ENCODE peak calls at places on chromosomes 2 and 18, in five cellular contexts. C is HepG2, R is prostate gland, P is HCT116, A is K562. Q is an unnamed sample.

GRCh38 chr2:161965994-161966393 is 108.0 kb downstream of the DPP4 start:
- DNase-seq in C (no peak), R (no peak), P (no peak), A (no peak), Q (no peak)

GRCh38 chr2:3180082-3180908 is 197.3 kb downstream of the EIPR1 start:
- DNase-seq in C (no peak), R (no peak), P (no peak), A (no peak), Q (no peak)

GRCh38 chr2:46887028-46887885 is 28.3 kb downstream of the MCFD2 start:
- DNase-seq in C (no peak), R (no peak), P (no peak), A (no peak), Q (no peak)

GRCh38 chr2:100577777-100578176 is 15.0 kb downstream of the PDCL3 start:
- DNase-seq in C (no peak), R (no peak), P (peak), A (peak), Q (no peak)

GRCh38 chr2:9547272-9547991 is 8.2 kb downstream of the ADAM17 start:
- DNase-seq in C (no peak), R (no peak), P (no peak), A (no peak), Q (no peak)

GRCh38 chr2:101837354-101837753 is 139.8 kb downstream of the MAP4K4 start:
- DNase-seq in C (no peak), R (no peak), P (no peak), A (no peak), Q (no peak)

GRCh38 chr2:190882831-190883582 is 2.4 kb downstream of the GLS start:
- DNase-seq in C (no peak), R (no peak), P (no peak), A (no peak), Q (no peak)

GRCh38 chr2:218645126-218645525 is 14.3 kb downstream of the ZNF142 start:
- DNase-seq in C (no peak), R (no peak), P (no peak), A (no peak), Q (no peak)

GRCh38 chr2:237474511-237474911 is 12.5 kb upstream of the MLPH start:
- DNase-seq in C (no peak), R (no peak), P (no peak), A (no peak), Q (no peak)

GRCh38 chr18:70289351-70290330 is 796 bp downstream of the SOCS6 start:
- DNase-seq in C (no peak), R (peak), P (no peak), A (peak), Q (peak)

GRCh38 chr2:222436040-222436413 is 11.7 kb downstream of the SGPP2 start:
- DNase-seq in C (no peak), R (no peak), P (no peak), A (no peak), Q (no peak)

GRCh38 chr2:47501374-47502200 is 98.6 kb downstream of the MSH2 start:
- DNase-seq in C (no peak), R (no peak), P (no peak), A (no peak), Q (no peak)

DNA sequence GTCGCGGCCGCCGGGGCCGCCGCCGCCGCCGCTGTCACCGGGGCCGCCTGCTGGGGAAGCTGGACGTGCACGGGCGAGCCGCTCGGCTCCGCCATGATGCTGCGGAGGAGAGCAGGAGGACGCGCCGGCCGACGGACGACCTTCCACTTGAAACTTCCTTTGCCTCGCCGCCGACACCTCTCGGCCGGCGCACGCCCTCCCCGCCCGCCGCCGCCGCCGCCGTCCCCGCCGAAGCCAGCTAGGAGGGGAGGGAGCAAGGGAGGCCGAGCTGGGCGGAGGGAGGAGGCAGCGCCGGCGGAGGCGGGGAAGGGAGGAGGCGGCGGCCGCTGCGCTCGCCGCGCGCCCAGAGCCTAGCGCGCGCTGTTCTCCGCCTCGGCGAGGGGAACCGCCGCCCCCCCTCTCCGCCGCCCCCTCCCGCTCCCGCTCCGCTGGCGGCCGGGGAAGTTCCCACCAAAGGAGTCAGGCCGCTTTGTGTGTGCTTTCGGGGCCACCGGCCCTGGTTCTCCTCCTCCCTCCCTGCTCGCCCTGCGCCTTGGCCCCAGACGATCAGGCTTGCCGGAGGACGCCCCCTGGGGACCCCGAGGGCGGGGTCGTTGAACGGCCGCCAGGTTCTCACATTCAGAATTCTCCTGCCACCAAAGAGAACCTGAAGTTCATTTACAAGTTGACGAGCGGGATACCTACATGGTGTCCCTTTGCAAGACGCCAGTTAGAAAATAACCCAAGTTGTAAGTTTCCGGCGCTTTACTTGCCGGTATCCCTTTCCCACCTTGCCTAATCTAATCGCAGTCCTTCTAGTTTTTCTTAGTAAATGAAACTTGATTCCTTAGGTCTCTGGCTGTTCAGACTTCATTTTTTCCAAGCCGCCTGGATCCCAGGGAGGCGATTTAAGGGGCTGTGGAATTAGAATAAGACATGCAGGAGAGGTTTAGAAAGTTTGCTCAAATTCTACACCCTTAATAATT is at the start of gene STK39:
- DNase-seq in C (peak), R (peak), P (peak), A (peak), Q (peak)
- TF ChIP-seq POLR2AphosphoS5 in C (peak), R (peak), P (peak), A (no peak), Q (no peak)

GRCh38 chr18:74291771-74292540 is at the start of gene CYB5A:
- DNase-seq in C (peak), R (peak), P (peak), A (peak), Q (peak)
- TF ChIP-seq POLR2A in C (peak), R (peak), P (no peak), A (no peak), Q (peak)

DNA sequence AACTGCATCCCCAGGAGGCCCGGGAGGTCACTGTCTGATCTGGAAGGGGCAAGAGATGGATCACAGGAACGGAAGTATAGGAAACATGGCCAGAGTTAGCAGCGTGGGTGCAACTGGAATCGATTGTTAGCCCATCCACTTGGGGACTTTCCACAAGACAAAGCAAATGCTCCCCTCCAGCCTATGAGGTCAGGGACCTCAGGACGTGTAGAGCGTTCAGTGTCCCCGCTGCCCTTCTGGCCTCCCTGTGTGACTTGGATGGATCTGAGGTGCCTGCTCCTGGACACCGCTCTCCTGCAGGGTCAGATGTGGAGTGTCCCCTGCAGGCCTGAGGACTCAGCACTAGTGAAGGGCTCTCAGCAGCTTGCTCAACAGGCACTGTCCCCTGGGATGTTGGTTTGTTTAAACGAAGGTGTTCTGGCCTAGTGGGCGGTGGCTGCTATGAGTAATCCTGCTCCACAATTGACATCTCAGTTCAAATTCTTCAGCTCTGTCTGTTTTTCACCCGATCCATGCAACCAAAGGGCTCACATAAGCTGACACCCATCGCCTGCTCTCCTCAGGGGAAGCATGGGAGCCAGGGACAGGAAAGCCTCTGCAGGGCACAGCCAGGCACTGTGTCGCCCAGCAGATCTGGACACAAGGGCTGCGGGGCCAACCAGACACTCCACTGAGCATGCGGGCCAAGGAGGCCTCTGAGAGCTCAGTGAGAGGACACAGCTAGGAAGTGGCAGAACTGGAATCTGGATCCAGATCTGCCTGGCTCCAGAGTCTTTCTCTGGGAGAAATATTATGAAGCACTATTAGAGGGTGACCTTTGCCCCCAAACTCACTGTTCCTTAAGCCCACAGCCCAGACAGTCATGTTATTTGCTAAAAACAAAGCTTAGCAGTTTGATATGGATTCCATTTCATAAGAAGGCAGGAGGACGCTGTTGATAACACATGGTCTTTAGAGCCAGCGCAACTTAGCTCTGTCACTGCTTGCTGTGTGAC is 78.5 kb downstream of the RHOB start:
- DNase-seq in C (peak), R (no peak), P (no peak), A (no peak), Q (no peak)
- TF ChIP-seq POLR2AphosphoS5 in C (peak), R (no peak), P (no peak), A (no peak), Q (peak)

GRCh38 chr2:241575624-241576292 is 17.2 kb downstream of the BOK start:
- DNase-seq in C (no peak), R (no peak), P (no peak), A (no peak), Q (no peak)
- TF ChIP-seq POLR2A in C (peak), R (no peak), P (no peak), A (no peak), Q (no peak)

GRCh38 chr18:812673-813404 is 797 bp upstream of the YES1 start:
- DNase-seq in C (peak), R (peak), P (peak), A (peak), Q (no peak)
- TF ChIP-seq POLR2AphosphoS5 in C (no peak), R (peak), P (no peak), A (no peak), Q (no peak)

DNA sequence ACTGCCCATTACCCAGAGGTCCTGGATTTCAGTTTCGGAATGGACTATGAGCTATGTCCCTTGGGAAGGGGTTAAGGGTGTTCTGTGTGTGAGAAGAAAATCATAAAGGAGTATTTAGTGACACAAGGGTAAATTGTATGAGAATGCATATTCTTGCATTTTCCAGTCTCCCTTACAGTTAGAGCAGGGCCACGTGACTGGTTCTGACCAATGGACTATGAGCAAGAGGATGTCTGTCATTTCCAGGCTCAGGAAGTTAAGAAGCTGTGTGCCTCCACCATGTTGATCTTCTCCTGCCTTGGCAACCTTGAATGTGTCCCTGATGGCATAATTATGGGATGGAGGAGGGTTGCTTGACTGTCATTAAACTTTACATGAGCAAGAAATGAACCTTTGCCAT is 94.9 kb downstream of the DHRS9 start:
- DNase-seq in C (no peak), R (no peak), P (no peak), A (peak), Q (no peak)
- TF ChIP-seq POLR2A in C (no peak), R (no peak), P (no peak), A (no peak), Q (no peak)

Q was measured in GM12892.